ENCODE peak calls at places on chromosomes 11 and 22, in eight cellular contexts. D is RWPE1; Q is naive thymus-derived CD8-positive, alpha-beta T cell; K is D341Med; A is activated T-cell treated with anti-CD3 and anti-CD28 coated beads, Interleukin-2, amount 50 U/mL, for 1 hour; L is GM12891; R is M059J; H is NCI-H774. E is an unnamed sample.

GRCh38 chr11:95652002-95652472 is 137.5 kb downstream of the FAM76B start:
- DNase-seq in D (no peak), Q (no peak), K (no peak), A (no peak), L (no peak), R (no peak), H (no peak), E (no peak)

GRCh38 chr11:101618691-101619090 is 34.9 kb upstream of the TRPC6 start:
- DNase-seq in D (peak), Q (no peak), K (no peak), A (no peak), L (no peak), R (peak), H (no peak), E (no peak)

GRCh38 chr11:76656571-76657081 is 13.9 kb downstream of the LRRC32 start:
- DNase-seq in D (no peak), Q (no peak), K (no peak), A (no peak), L (no peak), R (no peak), H (no peak), E (no peak)

GRCh38 chr22:29782061-29782845 is 15.1 kb downstream of the UQCR10 start:
- DNase-seq in D (no peak), Q (no peak), K (no peak), A (no peak), L (no peak), R (peak), H (no peak), E (no peak)

GRCh38 chr11:80167766-80168165 is 726.9 kb upstream of the TENM4 start:
- DNase-seq in D (no peak), Q (no peak), K (no peak), A (no peak), L (no peak), R (peak), H (no peak), E (no peak)

GRCh38 chr22:46105494-46106278 is 44.6 kb upstream of the PPARA start:
- DNase-seq in D (peak), Q (no peak), K (no peak), A (no peak), L (no peak), R (peak), H (no peak), E (no peak)

GRCh38 chr22:27170491-27170890 is 513.1 kb downstream of the MIAT start:
- DNase-seq in D (no peak), Q (no peak), K (no peak), A (no peak), L (no peak), R (peak), H (no peak), E (no peak)

GRCh38 chr11:114228401-114229061 is 67.7 kb upstream of the NNMT start:
- DNase-seq in D (no peak), Q (no peak), K (peak), A (no peak), L (no peak), R (no peak), H (no peak), E (no peak)

GRCh38 chr11:20360650-20361049 is 2.9 kb upstream of the HTATIP2 start:
- DNase-seq in D (no peak), Q (peak), K (no peak), A (no peak), L (no peak), R (peak), H (no peak), E (no peak)

GRCh38 chr11:16912607-16913006 is 101.6 kb downstream of the PLEKHA7 start:
- DNase-seq in D (no peak), Q (no peak), K (no peak), A (no peak), L (no peak), R (peak), H (no peak), E (no peak)

GRCh38 chr11:15053201-15053685 is 20.1 kb upstream of the CALCB start:
- DNase-seq in D (peak), Q (no peak), K (no peak), A (no peak), L (no peak), R (no peak), H (no peak), E (no peak)

GRCh38 chr22:39234157-39234793 is 10.5 kb downstream of the PDGFB start:
- DNase-seq in D (no peak), Q (no peak), K (no peak), A (no peak), L (no peak), R (no peak), H (no peak), E (no peak)

GRCh38 chr11:72759468-72759867 is 7.3 kb upstream of the ARAP1 start:
- DNase-seq in D (no peak), Q (no peak), K (no peak), A (no peak), L (no peak), R (no peak), H (peak), E (no peak)

GRCh38 chr11:43944761-43945311 is 2.4 kb downstream of the C11orf96 start:
- DNase-seq in D (peak), Q (peak), K (peak), A (peak), L (peak), R (peak), H (no peak), E (no peak)

GRCh38 chr11:128235958-128236357 is 351.4 kb downstream of the ETS1 start:
- DNase-seq in D (no peak), Q (no peak), K (no peak), A (no peak), L (no peak), R (no peak), H (peak), E (no peak)

GRCh38 chr22:41092847-41093371 is 517 bp downstream of the EP300 start:
- DNase-seq in D (peak), Q (no peak), K (peak), A (no peak), L (no peak), R (peak), H (no peak), E (no peak)

GRCh38 chr22:28052818-28053217 is 133.8 kb upstream of the PITPNB start:
- DNase-seq in D (no peak), Q (no peak), K (no peak), A (no peak), L (no peak), R (no peak), H (peak), E (no peak)

GRCh38 chr11:111186308-111186967 is 59.1 kb upstream of the POU2AF2 start:
- DNase-seq in D (no peak), Q (no peak), K (no peak), A (no peak), L (no peak), R (no peak), H (no peak), E (no peak)

GRCh38 chr11:3087821-3088800 is 30.9 kb upstream of the CARS1 start:
- DNase-seq in D (peak), Q (no peak), K (no peak), A (no peak), L (no peak), R (peak), H (no peak), E (no peak)

GRCh38 chr11:15636520-15637065 is 521.9 kb downstream of the INSC start:
- DNase-seq in D (no peak), Q (no peak), K (no peak), A (no peak), L (no peak), R (no peak), H (no peak), E (no peak)

GRCh38 chr11:2214527-2215229 is 43.1 kb upstream of the TH start:
- DNase-seq in D (no peak), Q (peak), K (peak), A (no peak), L (no peak), R (no peak), H (no peak), E (no peak)

GRCh38 chr11:10456519-10456918 is 1.5 kb downstream of the AMPD3 start:
- DNase-seq in D (no peak), Q (no peak), K (no peak), A (no peak), L (no peak), R (no peak), H (no peak), E (no peak)

GRCh38 chr22:33923660-33924246 is 3.5 kb upstream of the LARGE1 start:
- DNase-seq in D (peak), Q (peak), K (peak), A (no peak), L (peak), R (peak), H (peak), E (no peak)

GRCh38 chr22:42937164-42937854 is 77.6 kb downstream of the PACSIN2 start:
- DNase-seq in D (peak), Q (no peak), K (no peak), A (no peak), L (no peak), R (peak), H (no peak), E (no peak)

GRCh38 chr11:88035271-88035670 is 140.0 kb downstream of the RAB38 start:
- DNase-seq in D (no peak), Q (no peak), K (no peak), A (no peak), L (no peak), R (peak), H (no peak), E (no peak)

GRCh38 chr22:27348634-27349033 is 452.9 kb downstream of the MN1 start:
- DNase-seq in D (no peak), Q (no peak), K (no peak), A (no peak), L (no peak), R (peak), H (no peak), E (no peak)

GRCh38 chr22:46564084-46564714 is 26.8 kb upstream of the CELSR1 start:
- DNase-seq in D (no peak), Q (no peak), K (no peak), A (no peak), L (no peak), R (no peak), H (no peak), E (no peak)

GRCh38 chr11:1060885-1061616 is 13.6 kb upstream of the MUC2 start:
- DNase-seq in D (peak), Q (no peak), K (no peak), A (no peak), L (no peak), R (peak), H (no peak), E (no peak)

GRCh38 chr22:19610518-19611253 is 86.5 kb upstream of the CLDN5 start:
- DNase-seq in D (no peak), Q (no peak), K (no peak), A (no peak), L (peak), R (no peak), H (no peak), E (no peak)

GRCh38 chr11:74822187-74822586 is 73.5 kb downstream of the RNF169 start:
- DNase-seq in D (no peak), Q (no peak), K (no peak), A (no peak), L (no peak), R (peak), H (no peak), E (no peak)

GRCh38 chr11:66595245-66595904 is 2.4 kb downstream of the CCS start:
- DNase-seq in D (no peak), Q (no peak), K (no peak), A (no peak), L (no peak), R (no peak), H (no peak), E (peak)

GRCh38 chr11:126146454-126147192 is 64.8 kb downstream of the RPUSD4 start:
- DNase-seq in D (no peak), Q (no peak), K (no peak), A (no peak), L (peak), R (no peak), H (peak), E (no peak)

GRCh38 chr11:31827458-31828206 is 16.5 kb upstream of the PAX6 start:
- DNase-seq in D (no peak), Q (no peak), K (no peak), A (no peak), L (no peak), R (no peak), H (no peak), E (no peak)